ENCODE peak calls at places on chromosomes 1 and 21, in four cellular contexts. H is GM12878, N is HepG2, B is SK-N-SH. Q is an unnamed sample.

GRCh38 chr1:205670611-205671430 is 9.5 kb downstream of the SLC45A3 start:
- DNase-seq in H (no peak), N (no peak), B (peak), Q (peak)

GRCh38 chr1:1238702-1239178 is 6.7 kb downstream of the B3GALT6 start:
- DNase-seq in H (no peak), N (no peak), B (peak), Q (no peak)

GRCh38 chr1:32714277-32714676 is 11.7 kb upstream of the SYNC start:
- DNase-seq in H (no peak), N (peak), B (no peak), Q (no peak)

GRCh38 chr1:248821101-248821500 is 4.6 kb downstream of the SH3BP5L start:
- DNase-seq in H (no peak), N (peak), B (peak), Q (no peak)

GRCh38 chr1:247079141-247079874 is 697 bp upstream of the ZNF670 start:
- DNase-seq in H (no peak), N (peak), B (no peak), Q (no peak)

GRCh38 chr1:202848191-202848542 is 37.4 kb downstream of the PCAT6 start:
- DNase-seq in H (peak), N (no peak), B (no peak), Q (no peak)

GRCh38 chr1:2316451-2316940 is 74.9 kb downstream of the MORN1 start:
- DNase-seq in H (no peak), N (no peak), B (no peak), Q (no peak)

GRCh38 chr1:207004931-207005830 is 27.4 kb downstream of the C1orf116 start:
- DNase-seq in H (peak), N (peak), B (peak), Q (peak)

GRCh38 chr1:149937779-149938178 is 1.1 kb upstream of the MTMR11 start:
- DNase-seq in H (no peak), N (no peak), B (no peak), Q (no peak)

GRCh38 chr1:53049574-53049967 is 12.4 kb upstream of the PODN start:
- DNase-seq in H (no peak), N (no peak), B (no peak), Q (no peak)

GRCh38 chr1:193070395-193070753 is 11.0 kb downstream of the RO60 start:
- DNase-seq in H (no peak), N (no peak), B (no peak), Q (no peak)

GRCh38 chr1:28577738-28578536 is 14.1 kb upstream of the RAB42 start:
- DNase-seq in H (no peak), N (no peak), B (no peak), Q (no peak)

GRCh38 chr1:231040019-231040799 is at the start of gene FAM89A:
- DNase-seq in H (no peak), N (no peak), B (peak), Q (peak)

GRCh38 chr1:158026641-158027040 is 33.2 kb downstream of the KIRREL1 start:
- DNase-seq in H (no peak), N (no peak), B (no peak), Q (no peak)

GRCh38 chr1:72282271-72282656 is at the start of gene NEGR1:
- DNase-seq in H (no peak), N (no peak), B (peak), Q (no peak)

GRCh38 chr21:34702341-34702807 is 33.6 kb downstream of the CLIC6 start:
- DNase-seq in H (no peak), N (no peak), B (no peak), Q (no peak)

GRCh38 chr1:224205438-224205840 is 22.4 kb downstream of the DEGS1 start:
- DNase-seq in H (peak), N (peak), B (peak), Q (no peak)

GRCh38 chr1:247357781-247358211 is 26.1 kb upstream of the ZNF496 start:
- DNase-seq in H (peak), N (no peak), B (no peak), Q (no peak)

GRCh38 chr21:38311765-38312164 is 55.0 kb downstream of the KCNJ15 start:
- DNase-seq in H (no peak), N (no peak), B (no peak), Q (no peak)

GRCh38 chr1:98919652-98920051 is 85.0 kb downstream of the PLPPR5 start:
- DNase-seq in H (no peak), N (no peak), B (no peak), Q (no peak)

GRCh38 chr1:14039894-14040430 is 340.0 kb downstream of the PRDM2 start:
- DNase-seq in H (peak), N (no peak), B (no peak), Q (no peak)

GRCh38 chr1:19083081-19083480 is 126.6 kb upstream of the IFFO2 start:
- DNase-seq in H (no peak), N (no peak), B (no peak), Q (no peak)

GRCh38 chr1:28136636-28137613 is 39.6 kb downstream of the PTAFR start:
- DNase-seq in H (no peak), N (no peak), B (no peak), Q (no peak)

GRCh38 chr1:154158307-154159125 is 3.6 kb upstream of the NUP210L start:
- DNase-seq in H (peak), N (no peak), B (no peak), Q (no peak)

GRCh38 chr1:113279776-113280391 is 110.4 kb upstream of the MAGI3 start:
- DNase-seq in H (no peak), N (no peak), B (no peak), Q (no peak)

GRCh38 chr1:125085720-125086591 is 3901.2 kb downstream of the SRGAP2C start:
- DNase-seq in H (no peak), N (no peak), B (no peak), Q (no peak)

GRCh38 chr21:38341546-38342012 is 84.8 kb downstream of the KCNJ15 start:
- DNase-seq in H (no peak), N (no peak), B (no peak), Q (no peak)

GRCh38 chr1:40583980-40584379 is 52.5 kb downstream of the ZNF684 start:
- DNase-seq in H (no peak), N (no peak), B (no peak), Q (no peak)

GRCh38 chr21:38984982-38985422 is 179.3 kb downstream of the ETS2 start:
- DNase-seq in H (no peak), N (no peak), B (peak), Q (no peak)

GRCh38 chr1:224292419-224292818 is 37.6 kb downstream of the NVL start:
- DNase-seq in H (no peak), N (no peak), B (no peak), Q (no peak)

GRCh38 chr1:166947398-166948043 is 27.8 kb downstream of the ILDR2 start:
- DNase-seq in H (no peak), N (no peak), B (peak), Q (no peak)

GRCh38 chr21:29819675-29820337 is 120.0 kb downstream of the GRIK1 start:
- DNase-seq in H (no peak), N (no peak), B (no peak), Q (no peak)

GRCh38 chr1:113686891-113687624 is 72.2 kb downstream of the PHTF1 start:
- DNase-seq in H (no peak), N (no peak), B (no peak), Q (no peak)

GRCh38 chr1:180633092-180634045 is 1.5 kb downstream of the XPR1 start:
- DNase-seq in H (no peak), N (no peak), B (no peak), Q (no peak)
- TF ChIP-seq TCF12 in H (no peak), N (no peak), B (no peak), Q (no peak)

DNA sequence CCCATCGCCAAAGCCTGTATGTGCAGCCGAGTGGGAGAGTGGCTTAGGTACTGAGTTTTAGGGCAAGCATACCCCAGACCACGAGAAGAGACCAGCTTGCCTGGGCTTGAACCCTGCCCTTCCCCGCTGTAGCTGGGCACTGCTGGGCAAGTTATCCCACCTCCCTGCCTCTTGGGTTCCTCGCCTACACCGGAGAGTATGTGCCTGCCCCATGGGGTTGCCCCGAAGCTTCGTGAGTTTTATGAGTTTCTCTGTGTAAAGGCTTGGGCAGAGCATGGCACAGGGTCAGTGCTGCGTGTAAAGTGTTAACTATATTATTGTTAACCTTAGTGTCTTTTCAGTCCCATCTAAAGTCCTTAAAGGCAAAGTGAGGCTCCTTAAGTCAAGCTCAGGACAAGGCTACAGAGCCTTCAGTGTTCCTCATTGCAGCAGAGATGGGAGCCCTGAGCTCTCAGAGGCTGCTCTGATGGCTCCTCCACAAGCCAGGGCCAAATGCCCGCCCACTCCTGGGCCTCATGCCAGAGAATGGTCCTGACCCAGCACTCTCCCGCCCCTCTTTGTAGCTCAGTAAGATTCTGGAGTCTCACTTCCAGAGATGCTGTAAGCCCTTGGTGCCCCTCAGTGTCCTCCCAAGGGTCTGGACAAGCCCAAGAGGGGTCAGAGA is 37.0 kb upstream of the KCNA10 start:
- DNase-seq in H (no peak), N (no peak), B (peak), Q (no peak)
- TF ChIP-seq TCF12 in H (no peak), N (no peak), B (no peak), Q (no peak)

GRCh38 chr1:234500269-234500668 is 21.3 kb upstream of the TARBP1 start:
- DNase-seq in H (no peak), N (no peak), B (no peak), Q (no peak)
- TF ChIP-seq TCF12 in H (no peak), N (no peak), B (no peak), Q (no peak)

GRCh38 chr1:84635261-84635848 is 54.9 kb downstream of the SSX2IP start:
- DNase-seq in H (no peak), N (no peak), B (no peak), Q (no peak)
- TF ChIP-seq TCF12 in H (no peak), N (no peak), B (no peak), Q (no peak)

GRCh38 chr1:20717452-20718342 is at the start of gene KIF17:
- DNase-seq in H (no peak), N (no peak), B (peak), Q (no peak)
- TF ChIP-seq TCF12 in H (no peak), N (no peak), B (no peak), Q (no peak)